ENCODE peak calls at places on chromosome 13, in eight cellular contexts. E is lower lobe of right lung, B is Peyer's patch, X is AG09319, V is fibroblast of mammary gland, P is progenitor cell of endocrine pancreas, I is PC-9, N is MCF 10A. H is an unnamed sample.

GRCh38 chr13:50521750-50522149 is 321.7 kb downstream of the DLEU7 start:
- DNase-seq in E (no peak), B (no peak), X (peak; percentile 27), V (peak; percentile 61), P (no peak), I (no peak), N (peak; percentile 55), H (peak; percentile 27)

GRCh38 chr13:44667950-44668349 is 91.8 kb upstream of the TSC22D1 start:
- DNase-seq in E (no peak), B (no peak), X (peak; percentile 57), V (peak; percentile 35), P (no peak), I (no peak), N (no peak), H (no peak)

GRCh38 chr13:58953638-58954037 is 1210.1 kb downstream of the DIAPH3 start:
- DNase-seq in E (no peak), B (no peak), X (no peak), V (no peak), P (no peak), I (no peak), N (no peak), H (no peak)

GRCh38 chr13:41064493-41064892 is 3.2 kb downstream of the WBP4 start:
- DNase-seq in E (no peak), B (no peak), X (no peak), V (peak; percentile 74), P (no peak), I (no peak), N (peak; percentile 41), H (no peak)

GRCh38 chr13:78826312-78826711 is 167.4 kb upstream of the OBI1 start:
- DNase-seq in E (no peak), B (no peak), X (no peak), V (no peak), P (no peak), I (no peak), N (no peak), H (no peak)

GRCh38 chr13:35213911-35214310 is 262.6 kb downstream of the MAB21L1 start:
- DNase-seq in E (no peak), B (no peak), X (no peak), V (no peak), P (no peak), I (no peak), N (no peak), H (no peak)

GRCh38 chr13:67421475-67421874 is 191.3 kb upstream of the PCDH9 start:
- DNase-seq in E (no peak), B (no peak), X (no peak), V (no peak), P (no peak), I (no peak), N (no peak), H (no peak)

GRCh38 chr13:21413013-21413412 is 46.1 kb downstream of the ZDHHC20 start:
- DNase-seq in E (no peak), B (no peak), X (no peak), V (peak; percentile 14), P (no peak), I (no peak), N (no peak), H (peak; percentile 66)

GRCh38 chr13:28527629-28528028 is 32.7 kb upstream of the FLT1 start:
- DNase-seq in E (peak; percentile 68), B (peak; percentile 65), X (no peak), V (no peak), P (no peak), I (no peak), N (no peak), H (no peak)

GRCh38 chr13:98094678-98095266 is 48.1 kb upstream of the FARP1 start:
- DNase-seq in E (no peak), B (no peak), X (no peak), V (no peak), P (no peak), I (no peak), N (no peak), H (no peak)

GRCh38 chr13:101325423-101325822 is 90.9 kb downstream of the NALCN start:
- DNase-seq in E (no peak), B (no peak), X (no peak), V (no peak), P (no peak), I (no peak), N (no peak), H (no peak)

GRCh38 chr13:92896842-92897241 is 329.8 kb upstream of the GPC6 start:
- DNase-seq in E (no peak), B (no peak), X (no peak), V (peak; percentile 27), P (no peak), I (no peak), N (peak; percentile 64), H (peak; percentile 66)

GRCh38 chr13:42377640-42378382 is 105.9 kb downstream of the AKAP11 start:
- DNase-seq in E (no peak), B (peak; percentile 56), X (no peak), V (no peak), P (no peak), I (no peak), N (no peak), H (no peak)

GRCh38 chr13:98972627-98973026 is 5.2 kb downstream of the DOCK9 start:
- DNase-seq in E (no peak), B (no peak), X (no peak), V (no peak), P (no peak), I (peak; percentile 72), N (no peak), H (peak; percentile 57)

GRCh38 chr13:44719857-44720671 is 143.9 kb upstream of the TSC22D1 start:
- DNase-seq in E (no peak), B (no peak), X (peak; percentile 47), V (peak; percentile 88), P (no peak), I (no peak), N (no peak), H (no peak)

GRCh38 chr13:87128006-87128405 is 543.2 kb upstream of the SLITRK5 start:
- DNase-seq in E (no peak), B (no peak), X (peak; percentile 19), V (peak; percentile 53), P (no peak), I (no peak), N (peak; percentile 68), H (peak; percentile 51)

GRCh38 chr13:53499551-53499950 is 470.9 kb downstream of the OLFM4 start:
- DNase-seq in E (no peak), B (no peak), X (no peak), V (no peak), P (no peak), I (no peak), N (no peak), H (no peak)

GRCh38 chr13:51879133-51879532 is 17.4 kb downstream of the CCDC70 start:
- DNase-seq in E (no peak), B (no peak), X (no peak), V (peak; percentile 9), P (no peak), I (no peak), N (no peak), H (no peak)

GRCh38 chr13:44191504-44192171 is 182.0 kb upstream of the SERP2 start:
- DNase-seq in E (no peak), B (peak; percentile 66), X (peak; percentile 80), V (peak; percentile 93), P (no peak), I (no peak), N (peak; percentile 77), H (peak; percentile 67)

GRCh38 chr13:98454389-98454881 is 122.5 kb downstream of the STK24 start:
- DNase-seq in E (no peak), B (no peak), X (peak; percentile 79), V (peak; percentile 94), P (no peak), I (no peak), N (peak; percentile 64), H (peak; percentile 54)

GRCh38 chr13:110850840-110851239 is 64.0 kb downstream of the ANKRD10 start:
- DNase-seq in E (no peak), B (no peak), X (no peak), V (no peak), P (no peak), I (no peak), N (no peak), H (no peak)

GRCh38 chr13:67229438-67230242 is 496 bp downstream of the PCDH9 start:
- DNase-seq in E (no peak), B (no peak), X (no peak), V (no peak), P (no peak), I (no peak), N (no peak), H (peak; percentile 41)

GRCh38 chr13:50080856-50081105 is 65.5 kb downstream of the KCNRG start:
- DNase-seq in E (no peak), B (no peak), X (no peak), V (peak; percentile 31), P (no peak), I (no peak), N (no peak), H (no peak)

GRCh38 chr13:39825886-39826285 is 170.4 kb downstream of the COG6 start:
- DNase-seq in E (no peak), B (no peak), X (no peak), V (no peak), P (no peak), I (no peak), N (no peak), H (no peak)

GRCh38 chr13:57925250-57925649 is 293.7 kb downstream of the PCDH17 start:
- DNase-seq in E (no peak), B (no peak), X (no peak), V (no peak), P (no peak), I (no peak), N (peak; percentile 20), H (peak; percentile 2)

GRCh38 chr13:95716231-95716630 is 39.3 kb downstream of the DNAJC3 start:
- DNase-seq in E (no peak), B (no peak), X (no peak), V (no peak), P (no peak), I (no peak), N (no peak), H (no peak)
- TF ChIP-seq CTCF in E (no peak), B (no peak), X (no peak), V (no peak), P (no peak), I (no peak), N (no peak), H (no peak)

GRCh38 chr13:30673669-30674521 is 56.2 kb downstream of the USPL1 start:
- DNase-seq in E (peak; percentile 96), B (peak; percentile 96), X (peak; percentile 48), V (peak; percentile 80), P (peak; percentile 83), I (peak; percentile 87), N (peak; percentile 83), H (peak; percentile 75)
- TF ChIP-seq CTCF in E (peak; percentile 88), B (peak; percentile 69), X (peak; percentile 55), V (no peak), P (peak; percentile 85), I (peak; percentile 55), N (peak; percentile 54), H (peak; percentile 15)

GRCh38 chr13:112719016-112719415 is 29.2 kb downstream of the ATP11A start:
- DNase-seq in E (no peak), B (peak; percentile 39), X (no peak), V (no peak), P (no peak), I (peak; percentile 74), N (no peak), H (peak; percentile 57)
- TF ChIP-seq CTCF in E (no peak), B (no peak), X (no peak), V (no peak), P (no peak), I (no peak), N (no peak), H (no peak)

DNA sequence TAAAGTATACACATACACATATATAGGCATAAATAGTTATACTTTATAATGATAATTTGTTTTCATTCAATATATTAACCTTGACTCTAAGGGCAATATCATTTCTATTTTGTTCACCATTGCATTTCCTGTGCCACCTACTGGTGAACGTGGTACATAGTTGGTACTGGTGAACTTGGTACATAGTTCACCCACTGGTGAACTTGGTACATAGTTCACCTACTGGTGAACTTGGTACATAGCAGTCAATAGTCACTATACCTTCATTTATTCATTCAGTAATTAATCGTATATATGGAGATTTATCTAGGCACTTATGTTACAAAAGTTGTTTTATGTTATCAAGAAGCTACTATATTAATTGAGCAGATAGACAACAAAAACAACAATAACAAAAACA is 172.6 kb upstream of the ATXN8OS start:
- DNase-seq in E (no peak), B (no peak), X (no peak), V (no peak), P (no peak), I (peak; percentile 1), N (peak; percentile 74), H (peak; percentile 71)
- TF ChIP-seq CTCF in E (no peak), B (no peak), X (no peak), V (no peak), P (peak; percentile 43), I (peak; percentile 58), N (peak; percentile 55), H (peak; percentile 69)

H was measured in epithelial cell of esophagus.